ENCODE peak calls at places on chromosomes 11 and 22, in four cellular contexts. Q is GM12891, M is NCI-H446, E is adrenal gland. J is an unnamed sample.

GRCh38 chr11:112958670-112959069 is 2.5 kb upstream of the NCAM1 start:
- DNase-seq in Q (no peak), M (no peak), E (no peak), J (no peak)

GRCh38 chr11:75150079-75150478 is 828 bp upstream of the SLCO2B1 start:
- DNase-seq in Q (no peak), M (no peak), E (no peak), J (no peak)

GRCh38 chr11:34395916-34396555 is 38.2 kb upstream of the ABTB2 start:
- DNase-seq in Q (no peak), M (no peak), E (no peak), J (no peak)

GRCh38 chr22:39457047-39457545 is 284 bp downstream of the MGAT3 start:
- DNase-seq in Q (peak; percentile 74), M (no peak), E (no peak), J (no peak)

GRCh38 chr11:16775604-16776283 is 37.3 kb downstream of the C11orf58 start:
- DNase-seq in Q (no peak), M (no peak), E (no peak), J (no peak)

GRCh38 chr22:49616356-49617231 is 211.1 kb downstream of the BRD1 start:
- DNase-seq in Q (no peak), M (no peak), E (no peak), J (no peak)

GRCh38 chr11:95849087-95849825 is 59.0 kb downstream of the CEP57 start:
- DNase-seq in Q (peak; percentile 2), M (peak; percentile 42), E (peak; percentile 33), J (no peak)

GRCh38 chr22:45994516-45995404 is 17.8 kb upstream of the WNT7B start:
- DNase-seq in Q (peak; percentile 75), M (peak; percentile 28), E (peak; percentile 85), J (no peak)

GRCh38 chr11:43547411-43547718 is 133.2 kb upstream of the HSD17B12 start:
- DNase-seq in Q (no peak), M (no peak), E (peak; percentile 29), J (no peak)

GRCh38 chr22:47304191-47304831 is 541.9 kb downstream of the TBC1D22A start:
- DNase-seq in Q (no peak), M (no peak), E (no peak), J (no peak)

GRCh38 chr11:130416537-130416896 is 11.9 kb downstream of the ADAMTS8 start:
- DNase-seq in Q (no peak), M (no peak), E (no peak), J (no peak)

GRCh38 chr11:132438418-132438817 is 1068.0 kb downstream of the NTM start:
- DNase-seq in Q (no peak), M (no peak), E (no peak), J (no peak)

GRCh38 chr22:23835773-23836144 is 3.0 kb downstream of the DERL3 start:
- DNase-seq in Q (no peak), M (no peak), E (peak; percentile 17), J (no peak)

GRCh38 chr11:69264486-69264885 is 29.5 kb upstream of the MYEOV start:
- DNase-seq in Q (no peak), M (no peak), E (no peak), J (no peak)

GRCh38 chr11:70547821-70548670 is 149.7 kb downstream of the CTTN start:
- DNase-seq in Q (no peak), M (no peak), E (peak; percentile 29), J (no peak)

GRCh38 chr11:131906963-131907362 is 536.5 kb downstream of the NTM start:
- DNase-seq in Q (no peak), M (no peak), E (no peak), J (no peak)

GRCh38 chr11:76566811-76567210 is 103.7 kb downstream of the LRRC32 start:
- DNase-seq in Q (no peak), M (no peak), E (no peak), J (no peak)

GRCh38 chr22:50731811-50732624 is 6.0 kb upstream of the ACR start:
- DNase-seq in Q (peak; percentile 85), M (no peak), E (peak; percentile 39), J (no peak)

GRCh38 chr11:44852159-44852707 is 98.5 kb downstream of the TP53I11 start:
- DNase-seq in Q (no peak), M (no peak), E (no peak), J (no peak)

GRCh38 chr11:110565344-110565684 is 135.6 kb downstream of the FDX1 start:
- DNase-seq in Q (no peak), M (no peak), E (peak; percentile 39), J (peak; percentile 13)

GRCh38 chr11:9210922-9211320 is 54.2 kb downstream of the DENND5A start:
- DNase-seq in Q (no peak), M (no peak), E (no peak), J (no peak)

GRCh38 chr11:5631969-5632635 is 7.3 kb downstream of the TRIM34 start:
- DNase-seq in Q (peak; percentile 37), M (no peak), E (no peak), J (no peak)

GRCh38 chr11:1368216-1368615 is 21.5 kb upstream of the BRSK2 start:
- DNase-seq in Q (no peak), M (no peak), E (no peak), J (no peak)

GRCh38 chr11:125263268-125263790 is 98.8 kb downstream of the PKNOX2 start:
- DNase-seq in Q (no peak), M (no peak), E (peak; percentile 60), J (no peak)

GRCh38 chr22:25062378-25063095 is 110.0 kb downstream of the KIAA1671 start:
- DNase-seq in Q (no peak), M (no peak), E (no peak), J (no peak)

GRCh38 chr11:103800406-103801114 is 235.9 kb upstream of the DDI1 start:
- DNase-seq in Q (no peak), M (no peak), E (peak; percentile 18), J (no peak)

GRCh38 chr22:21074092-21074715 is 28.5 kb downstream of the LRRC74B start:
- DNase-seq in Q (no peak), M (no peak), E (peak; percentile 89), J (no peak)

GRCh38 chr11:125423247-125423849 is 72.7 kb downstream of the FEZ1 start:
- DNase-seq in Q (peak; percentile 37), M (no peak), E (no peak), J (no peak)